ENCODE peak calls at places on chromosomes 13 and 19, in eight cellular contexts. W is suprapubic skin, R is uterus, T is neural progenitor cell, H is psoas muscle, S is body of pancreas, E is tibial nerve, Q is fibroblast of lung. K is an unnamed sample. For H3K4me1 and H3K36me3, the result is how much of the 10 kb centered on the place peaks cover.

GRCh38 chr13:37729876-37730275 is 131.3 kb upstream of the POSTN start:
- DNase-seq in Q (no peak), W (no peak), T (no peak), R (no peak), H (no peak), E (no peak), S (no peak), K (peak)

GRCh38 chr13:49649244-49649962 is 21.1 kb downstream of the ARL11 start:
- DNase-seq in T (peak), S (no peak), E (no peak), Q (peak), R (no peak), W (no peak), H (no peak), K (peak)

GRCh38 chr13:113413898-113414282 is 39.4 kb downstream of the ADPRHL1 start:
- DNase-seq in Q (peak), H (peak), E (no peak), W (no peak), R (no peak), S (no peak), T (peak), K (no peak)

GRCh38 chr19:7947939-7948338 is 4.5 kb upstream of the TIMM44 start:
- DNase-seq in W (no peak), T (no peak), Q (no peak), S (no peak), E (no peak), R (no peak), H (no peak), K (no peak)

GRCh38 chr19:35066121-35066520 is 24.6 kb downstream of the HPN start:
- DNase-seq in W (no peak), T (no peak), S (no peak), Q (no peak), E (no peak), H (no peak), R (no peak), K (no peak)

GRCh38 chr13:110179858-110180156 is 127.2 kb downstream of the COL4A1 start:
- DNase-seq in W (no peak), E (no peak), T (no peak), R (no peak), Q (no peak), S (no peak), H (no peak), K (no peak)

GRCh38 chr19:35569281-35569781 is 5.9 kb upstream of the ATP4A start:
- DNase-seq in Q (no peak), S (peak), H (peak), E (no peak), W (no peak), R (no peak), T (no peak), K (no peak)

GRCh38 chr13:100024023-100024422 is 42.4 kb downstream of the ZIC2 start:
- DNase-seq in R (no peak), E (no peak), W (no peak), S (no peak), H (no peak), T (no peak), Q (no peak), K (no peak)

GRCh38 chr13:98773053-98773452 is 20.6 kb upstream of the SLC15A1 start:
- DNase-seq in W (no peak), R (no peak), T (no peak), H (no peak), Q (no peak), E (no peak), S (no peak), K (no peak)

GRCh38 chr13:19864018-19864338 is 529 bp upstream of the ZMYM5 start:
- DNase-seq in E (peak), S (peak), T (no peak), Q (peak), H (peak), W (peak), R (peak), K (no peak)

GRCh38 chr19:47674548-47674947 is 38.7 kb upstream of the EHD2 start:
- DNase-seq in W (no peak), T (no peak), S (no peak), E (no peak), R (no peak), H (no peak), Q (no peak), K (no peak)

GRCh38 chr13:75165543-75166230 is 316.3 kb downstream of the TBC1D4 start:
- DNase-seq in W (no peak), Q (peak), T (no peak), H (no peak), S (no peak), E (no peak), R (no peak), K (no peak)

GRCh38 chr19:34150558-34150957 is 21.7 kb upstream of the LSM14A start:
- DNase-seq in Q (no peak), H (no peak), S (no peak), W (no peak), T (no peak), R (no peak), E (no peak), K (no peak)

GRCh38 chr13:46983881-46984280 is 87.0 kb upstream of the HTR2A start:
- DNase-seq in R (no peak), H (no peak), Q (peak), S (no peak), E (no peak), W (no peak), T (no peak), K (no peak)

GRCh38 chr13:114263590-114263989 is 17.8 kb upstream of the UPF3A start:
- DNase-seq in W (no peak), T (no peak), H (no peak), R (no peak), Q (no peak), E (no peak), S (no peak), K (no peak)

GRCh38 chr13:50344717-50345116 is 329.5 kb downstream of the KCNRG start:
- DNase-seq in W (no peak), S (no peak), T (no peak), E (no peak), H (no peak), Q (no peak), R (no peak), K (no peak)

GRCh38 chr13:72637561-72637960 is 89.9 kb downstream of the MZT1 start:
- DNase-seq in E (no peak), W (no peak), H (no peak), S (no peak), Q (no peak), T (peak), R (no peak), K (no peak)

GRCh38 chr13:44078806-44079378 is 199.2 kb downstream of the LACC1 start:
- DNase-seq in Q (no peak), R (no peak), E (no peak), T (peak), W (no peak), H (no peak), S (no peak), K (no peak)

GRCh38 chr13:25295228-25295627 is 6.2 kb upstream of the NUP58 start:
- DNase-seq in Q (no peak), W (no peak), T (no peak), E (no peak), H (no peak), S (no peak), R (no peak), K (no peak)

GRCh38 chr19:53102701-53103140 is 501 bp downstream of the ZNF160 start:
- DNase-seq in R (peak), H (peak), S (peak), E (no peak), T (peak), Q (peak), W (peak), K (peak)

GRCh38 chr13:50080856-50081105 is 65.5 kb downstream of the KCNRG start:
- DNase-seq in Q (peak), H (no peak), E (no peak), S (no peak), W (no peak), T (no peak), R (no peak), K (peak)

GRCh38 chr13:108915095-108915633 is 285.8 kb downstream of the MYO16 start:
- DNase-seq in S (no peak), W (no peak), E (no peak), H (no peak), T (no peak), Q (peak), R (no peak), K (peak)

GRCh38 chr19:37941820-37942515 is 35.0 kb downstream of the SIPA1L3 start:
- DNase-seq in S (no peak), H (no peak), Q (no peak), W (no peak), E (no peak), R (no peak), T (peak), K (no peak)

GRCh38 chr13:93559718-93560117 is 333.1 kb downstream of the GPC6 start:
- DNase-seq in H (no peak), S (no peak), Q (peak), R (no peak), T (no peak), E (no peak), W (no peak), K (peak)

GRCh38 chr13:99969934-99970760 is 1.4 kb downstream of the ZIC5 start:
- DNase-seq in E (no peak), W (no peak), T (peak), S (no peak), Q (no peak), R (no peak), H (no peak), K (peak)

GRCh38 chr13:42110410-42111155 is 62.1 kb downstream of the DGKH start:
- DNase-seq in Q (peak), H (no peak), T (peak), R (peak), S (peak), W (no peak), E (no peak), K (peak)

GRCh38 chr13:42137856-42138537 is 89.5 kb downstream of the DGKH start:
- DNase-seq in E (no peak), R (no peak), H (no peak), Q (no peak), W (no peak), T (no peak), S (no peak), K (no peak)

GRCh38 chr19:37695144-37695899 is 24.2 kb downstream of the ZNF607 start:
- DNase-seq in Q (no peak), R (no peak), S (no peak), W (no peak), T (no peak), H (no peak), E (no peak), K (no peak)

GRCh38 chr13:27425151-27425917 is 915 bp downstream of the GTF3A start:
- DNase-seq in H (no peak), T (no peak), S (no peak), R (no peak), E (no peak), W (no peak), Q (no peak), K (peak)

GRCh38 chr19:10321874-10322835 is 6.3 kb upstream of the FDX2 start:
- DNase-seq in H (no peak), R (no peak), S (no peak), Q (no peak), E (no peak), W (no peak), T (no peak), K (no peak)

GRCh38 chr13:29924482-29924884 is 74.1 kb upstream of the UBL3 start:
- DNase-seq in W (no peak), Q (peak), S (peak), E (no peak), H (no peak), T (no peak), R (no peak), K (no peak)

GRCh38 chr19:41328818-41329220 is 18.8 kb downstream of the CCDC97 start:
- DNase-seq in W (no peak), S (no peak), R (no peak), H (no peak), E (no peak), Q (no peak), T (no peak), K (no peak)

GRCh38 chr19:41327499-41328156 is 17.7 kb downstream of the CCDC97 start:
- DNase-seq in E (no peak), S (peak), T (no peak), W (peak), R (peak), H (peak), Q (peak), K (no peak)

GRCh38 chr19:41327076-41327475 is 17.1 kb downstream of the CCDC97 start:
- DNase-seq in W (no peak), R (no peak), T (no peak), Q (no peak), S (no peak), E (no peak), H (no peak), K (no peak)

GRCh38 chr19:41325947-41326706 is 16.2 kb downstream of the CCDC97 start:
- DNase-seq in Q (peak), S (no peak), W (no peak), E (no peak), T (no peak), R (no peak), H (no peak), K (no peak)

DNA sequence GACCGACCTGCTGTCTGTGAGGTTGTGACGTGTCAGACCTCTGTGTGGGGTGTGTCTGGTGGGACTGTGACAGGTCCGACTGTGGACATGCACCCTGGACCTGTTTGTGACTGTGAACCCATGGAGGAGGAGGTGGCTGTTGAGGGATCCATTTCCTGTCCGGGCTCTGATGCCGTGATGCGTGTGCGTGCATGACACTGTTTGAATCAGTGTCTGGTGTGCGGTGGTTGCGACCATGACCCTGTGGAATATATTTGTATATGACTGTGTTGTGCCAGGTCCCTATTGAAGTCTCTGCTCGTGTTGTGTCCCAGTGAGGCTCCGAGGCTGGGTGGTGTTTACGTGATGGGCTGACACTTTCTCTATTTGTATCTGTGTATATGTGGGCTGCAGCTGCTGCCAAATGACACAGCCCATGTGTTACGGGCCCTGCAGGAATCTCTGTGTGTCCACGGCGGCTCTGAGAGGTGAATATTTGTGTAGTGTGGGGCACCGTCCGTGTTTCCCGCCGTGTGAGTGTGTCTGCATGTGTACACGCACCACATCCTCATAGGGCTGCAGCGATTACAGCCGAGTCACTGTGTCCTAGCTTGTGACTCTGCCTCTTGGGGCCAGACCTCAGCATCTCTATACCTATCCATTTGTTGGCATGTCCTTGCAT is 18.3 kb downstream of the CCDC97 start:
- DNase-seq in Q (peak), S (no peak), T (no peak), R (no peak), H (no peak), W (no peak), E (no peak), K (no peak)
- H3K4me1 ChIP-seq in Q (under half), S (under half), T (under half), R (under half), H (half or more), W (half or more), E (half or more), K (under half)

GRCh38 chr19:3204646-3205275 is 19.0 kb downstream of the NCLN start:
- DNase-seq in H (no peak), R (no peak), E (no peak), S (no peak), W (peak), Q (no peak), T (no peak), K (no peak)

GRCh38 chr19:3208317-3209207 is 15.9 kb upstream of the CELF5 start:
- DNase-seq in Q (no peak), S (no peak), T (no peak), W (no peak), R (no peak), E (no peak), H (no peak), K (no peak)

GRCh38 chr19:3210347-3211017 is 14.0 kb upstream of the CELF5 start:
- DNase-seq in R (no peak), S (peak), H (peak), Q (peak), T (peak), W (no peak), E (no peak), K (peak)

GRCh38 chr19:3206216-3206953 is 18.1 kb upstream of the CELF5 start:
- DNase-seq in S (no peak), H (no peak), W (no peak), T (no peak), R (no peak), Q (no peak), E (no peak), K (no peak)

DNA sequence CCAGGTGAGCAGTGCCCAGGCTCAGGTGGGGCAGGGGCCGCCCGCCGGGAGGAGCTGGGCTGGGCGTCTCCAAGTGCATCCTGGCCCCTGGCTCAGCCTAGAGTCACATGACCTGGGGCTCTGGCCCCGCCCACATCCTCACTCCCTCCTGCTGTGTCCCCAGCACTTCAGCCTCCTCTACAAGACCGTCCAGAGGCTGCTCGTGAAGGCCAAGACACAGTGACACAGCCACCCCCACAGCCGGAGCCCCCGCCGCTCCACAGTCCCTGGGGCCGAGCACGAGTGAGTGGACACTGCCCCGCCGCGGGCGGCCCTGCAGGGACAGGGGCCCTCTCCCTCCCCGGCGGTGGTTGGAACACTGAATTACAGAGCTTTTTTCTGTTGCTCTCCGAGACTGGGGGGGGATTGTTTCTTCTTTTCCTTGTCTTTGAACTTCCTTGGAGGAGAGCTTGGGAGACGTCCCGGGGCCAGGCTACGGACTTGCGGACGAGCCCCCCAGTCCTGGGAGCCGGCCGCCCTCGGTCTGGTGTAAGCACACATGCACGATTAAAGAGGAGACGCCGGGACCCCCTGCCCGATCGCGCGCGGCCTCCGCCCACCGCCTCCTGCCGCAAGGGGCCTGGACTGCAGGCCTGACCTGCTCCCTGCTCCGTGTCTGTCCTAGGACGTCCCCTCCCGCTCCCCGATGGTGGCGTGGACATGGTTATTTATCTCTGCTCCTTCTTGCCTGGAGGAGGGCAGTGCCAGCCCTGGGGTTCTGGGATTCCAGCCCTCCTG is 16.8 kb upstream of the CELF5 start:
- DNase-seq in Q (no peak), S (no peak), T (no peak), W (peak), E (no peak), R (no peak), H (no peak), K (peak)
- H3K36me3 ChIP-seq in Q (under half), S (under half), T (under half), W (half or more), E (under half), R (under half), H (under half), K (under half)

GRCh38 chr19:48770734-48771472 is 15.6 kb downstream of the FGF21 start:
- DNase-seq in R (no peak), T (no peak), H (no peak), S (no peak), E (no peak), Q (no peak), W (no peak), K (no peak)

GRCh38 chr19:48768989-48769713 is 13.8 kb downstream of the FGF21 start:
- DNase-seq in W (no peak), T (no peak), R (no peak), S (peak), H (no peak), Q (no peak), E (no peak), K (no peak)

GRCh38 chr19:48770223-48770622 is 14.9 kb downstream of the FGF21 start:
- DNase-seq in T (no peak), S (no peak), H (no peak), E (no peak), W (no peak), R (no peak), Q (no peak), K (no peak)

GRCh38 chr19:48777139-48777538 is 21.8 kb downstream of the FGF21 start:
- DNase-seq in R (no peak), H (no peak), T (no peak), Q (no peak), W (no peak), S (no peak), E (no peak), K (no peak)

DNA sequence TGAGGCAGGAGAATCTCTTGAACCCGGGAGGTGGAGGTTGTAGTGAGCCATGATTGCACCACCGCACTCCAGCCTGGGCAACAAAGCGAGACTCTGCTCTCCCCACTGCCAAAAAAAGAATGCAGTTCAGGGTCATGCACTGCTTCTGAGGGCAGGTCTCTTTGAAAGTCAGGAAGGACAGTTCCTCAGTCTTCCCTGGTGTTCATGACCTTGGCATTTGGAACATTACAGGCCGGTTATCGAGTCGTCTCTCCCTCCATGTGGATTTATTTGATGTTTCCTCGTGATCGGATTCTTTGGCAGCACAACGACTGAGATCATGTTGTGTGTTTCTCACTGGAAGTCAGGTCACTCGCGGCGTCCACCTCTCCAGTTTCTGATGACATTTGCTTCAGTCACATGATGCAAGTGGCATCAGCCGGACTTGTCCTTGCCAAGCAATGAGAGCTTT is 17.2 kb downstream of the FGF21 start:
- DNase-seq in R (no peak), H (peak), Q (no peak), S (peak), E (no peak), W (peak), T (no peak), K (no peak)
- H3K27ac ChIP-seq in R (no peak), H (peak), Q (no peak), S (peak), E (no peak), W (no peak), T (no peak), K (no peak)

DNA sequence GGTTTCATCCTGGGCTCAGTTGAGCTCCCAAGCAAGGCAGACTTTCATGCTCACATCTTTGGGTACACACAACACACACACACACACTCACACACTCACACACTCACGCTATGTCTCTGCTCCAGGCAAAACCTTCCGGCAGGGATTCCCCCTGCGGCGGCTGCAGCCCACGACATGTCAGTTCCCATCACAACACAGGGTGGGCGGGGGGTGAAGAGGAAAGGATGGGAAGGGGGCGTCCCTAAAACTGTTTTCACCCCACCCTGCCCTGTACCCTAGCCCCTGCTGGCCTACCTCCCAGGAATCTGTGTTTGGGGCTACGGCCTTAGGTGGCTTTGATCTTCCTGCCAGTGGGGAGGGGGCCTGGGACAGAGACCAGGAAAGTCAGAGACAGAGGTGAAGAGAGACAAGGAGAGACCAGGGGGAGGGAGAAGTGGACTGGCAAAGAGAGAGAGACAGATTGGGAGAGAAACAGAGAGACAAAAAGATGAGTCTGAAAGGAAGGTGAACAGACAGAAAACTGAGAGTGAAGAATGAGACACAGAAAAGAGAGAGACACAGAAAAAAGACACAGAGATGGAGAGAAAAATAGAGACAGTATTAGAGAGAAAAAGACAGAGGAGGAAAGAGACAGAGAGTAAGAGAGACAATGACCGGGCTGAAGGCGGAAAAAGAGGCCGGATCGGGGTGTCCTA is 3.9 kb downstream of the LRFN1 start:
- DNase-seq in H (no peak), Q (no peak), R (no peak), S (no peak), T (no peak), W (no peak), E (no peak), K (no peak)
- H3K4me1 ChIP-seq in H (under half), Q (under half), R (under half), S (under half), T (under half), W (under half), E (under half), K (under half)

K was measured in A673.